ENCODE peak calls at places on chromosomes 4 and X, in eight cellular contexts. R is heart left ventricle; G is activated T-cell treated with anti-CD3 and anti-CD28 coated beads, Interleukin-2, amount 50 U/mL, for 48 hours; E is HFFc6; O is activated naive CD4-positive, alpha-beta T cell; B is SHP77; T is neuronal stem cell; H is tibial artery. M is an unnamed sample.

GRCh38 chrX:111823068-111823467 is 52.9 kb upstream of the TRPC5OS start:
- DNase-seq in R (no peak), G (peak), E (no peak), O (no peak), B (no peak), T (peak), H (no peak), M (peak)

GRCh38 chr4:187294861-187295260 is 571.2 kb upstream of the FAT1 start:
- DNase-seq in R (no peak), G (no peak), E (peak), O (no peak), B (no peak), T (no peak), H (no peak), M (no peak)

GRCh38 chr4:17447675-17448298 is 64.1 kb downstream of the QDPR start:
- DNase-seq in R (no peak), G (peak), E (peak), O (peak), B (peak), T (peak), H (no peak), M (peak)

GRCh38 chrX:121307441-121307840 is 260.0 kb downstream of the GLUD2 start:
- DNase-seq in R (no peak), G (no peak), E (no peak), O (no peak), B (no peak), T (no peak), H (no peak), M (no peak)

GRCh38 chrX:139890991-139891700 is 41.7 kb downstream of the ATP11C start:
- DNase-seq in R (no peak), G (no peak), E (peak), O (no peak), B (no peak), T (no peak), H (no peak), M (no peak)

GRCh38 chr4:75391489-75392166 is 122.6 kb downstream of the RCHY1 start:
- DNase-seq in R (no peak), G (no peak), E (no peak), O (no peak), B (no peak), T (no peak), H (no peak), M (no peak)

GRCh38 chr4:120202222-120202621 is 135.6 kb upstream of the MAD2L1 start:
- DNase-seq in R (no peak), G (no peak), E (no peak), O (no peak), B (no peak), T (no peak), H (no peak), M (peak)

GRCh38 chrX:41108684-41109205 is 23.5 kb downstream of the USP9X start:
- DNase-seq in R (no peak), G (no peak), E (no peak), O (no peak), B (no peak), T (no peak), H (no peak), M (no peak)

GRCh38 chr4:25330905-25331816 is 18.6 kb downstream of the ZCCHC4 start:
- DNase-seq in R (no peak), G (no peak), E (no peak), O (no peak), B (no peak), T (no peak), H (no peak), M (no peak)

GRCh38 chr4:147044241-147044640 is 98.6 kb upstream of the TTC29 start:
- DNase-seq in R (no peak), G (no peak), E (no peak), O (no peak), B (no peak), T (no peak), H (no peak), M (no peak)

GRCh38 chr4:3466691-3467600 is 3.8 kb downstream of the DOK7 start:
- DNase-seq in R (peak), G (no peak), E (no peak), O (no peak), B (no peak), T (no peak), H (no peak), M (no peak)

GRCh38 chr4:104429150-104429741 is 65.4 kb downstream of the CXXC4 start:
- DNase-seq in R (peak), G (no peak), E (no peak), O (no peak), B (peak), T (no peak), H (no peak), M (no peak)

GRCh38 chrX:41553688-41554087 is 106.5 kb downstream of the NYX start:
- DNase-seq in R (no peak), G (no peak), E (peak), O (no peak), B (no peak), T (no peak), H (no peak), M (no peak)

GRCh38 chr4:184156169-184156568 is 61.5 kb downstream of the ENPP6 start:
- DNase-seq in R (no peak), G (no peak), E (no peak), O (no peak), B (no peak), T (no peak), H (no peak), M (no peak)

GRCh38 chr4:10167201-10167600 is 50.6 kb upstream of the WDR1 start:
- DNase-seq in R (no peak), G (no peak), E (no peak), O (no peak), B (no peak), T (no peak), H (no peak), M (no peak)

GRCh38 chr4:3241905-3242304 is 7.1 kb upstream of the MSANTD1 start:
- DNase-seq in R (no peak), G (no peak), E (no peak), O (no peak), B (no peak), T (no peak), H (no peak), M (no peak)

GRCh38 chr4:34148322-34148908 is 2095.9 kb downstream of the ARAP2 start:
- DNase-seq in R (no peak), G (no peak), E (no peak), O (no peak), B (no peak), T (no peak), H (no peak), M (no peak)

GRCh38 chr4:108432418-108432817 is 188.0 kb upstream of the RPL34 start:
- DNase-seq in R (no peak), G (no peak), E (no peak), O (no peak), B (no peak), T (no peak), H (no peak), M (no peak)

GRCh38 chrX:72003811-72004750 is 93.4 kb downstream of the NHSL2 start:
- DNase-seq in R (peak), G (no peak), E (no peak), O (no peak), B (no peak), T (no peak), H (no peak), M (no peak)

GRCh38 chr4:92235741-92236140 is 68.0 kb upstream of the GRID2 start:
- DNase-seq in R (no peak), G (no peak), E (no peak), O (no peak), B (no peak), T (no peak), H (no peak), M (no peak)

GRCh38 chrX:11193035-11193469 is 81.9 kb downstream of the HCCS start:
- DNase-seq in R (no peak), G (no peak), E (no peak), O (no peak), B (no peak), T (no peak), H (no peak), M (no peak)

GRCh38 chrX:2664497-2664896 is 26.6 kb upstream of the CD99 start:
- DNase-seq in R (peak), G (no peak), E (no peak), O (no peak), B (no peak), T (no peak), H (no peak), M (no peak)

GRCh38 chrX:129359269-129359668 is 164.0 kb downstream of the SMARCA1 start:
- DNase-seq in R (no peak), G (no peak), E (no peak), O (no peak), B (no peak), T (no peak), H (no peak), M (no peak)

GRCh38 chr4:2256781-2257191 is 5.1 kb downstream of the MXD4 start:
- DNase-seq in R (peak), G (peak), E (no peak), O (no peak), B (no peak), T (no peak), H (peak), M (no peak)

GRCh38 chr4:109989044-109989443 is 76.4 kb downstream of the EGF start:
- DNase-seq in R (no peak), G (no peak), E (no peak), O (no peak), B (no peak), T (no peak), H (no peak), M (no peak)

GRCh38 chr4:55409468-55410171 is 13.9 kb downstream of the TMEM165 start:
- DNase-seq in R (peak), G (no peak), E (no peak), O (no peak), B (no peak), T (no peak), H (no peak), M (no peak)

GRCh38 chrX:115233497-115234219 is at the start of gene LRCH2:
- DNase-seq in R (peak), G (no peak), E (peak), O (no peak), B (no peak), T (peak), H (peak), M (no peak)

GRCh38 chr4:83639849-83640493 is 104.1 kb downstream of the GPAT3 start:
- DNase-seq in R (no peak), G (peak), E (peak), O (peak), B (peak), T (peak), H (no peak), M (peak)

GRCh38 chrX:19566359-19567141 is 51.2 kb upstream of the MAP3K15 start:
- DNase-seq in R (no peak), G (peak), E (peak), O (no peak), B (no peak), T (no peak), H (no peak), M (no peak)

GRCh38 chr4:73979407-73979806 is 2.4 kb downstream of the PF4 start:
- DNase-seq in R (no peak), G (no peak), E (no peak), O (no peak), B (no peak), T (no peak), H (no peak), M (no peak)

GRCh38 chr4:74619931-74620702 is 174.2 kb downstream of the BTC start:
- DNase-seq in R (no peak), G (no peak), E (no peak), O (no peak), B (no peak), T (no peak), H (no peak), M (no peak)

GRCh38 chrX:124226129-124226528 is 106.3 kb upstream of the TEX13D start:
- DNase-seq in R (no peak), G (no peak), E (no peak), O (no peak), B (no peak), T (no peak), H (no peak), M (no peak)

GRCh38 chr4:160143574-160143973 is 1040.7 kb downstream of the RAPGEF2 start:
- DNase-seq in R (no peak), G (no peak), E (no peak), O (no peak), B (no peak), T (no peak), H (no peak), M (no peak)

GRCh38 chr4:71907782-71908181 is 123.9 kb upstream of the GC start:
- DNase-seq in R (no peak), G (no peak), E (no peak), O (no peak), B (no peak), T (no peak), H (no peak), M (no peak)

GRCh38 chrX:37686348-37686736 is 751 bp downstream of the XK start:
- DNase-seq in R (no peak), G (no peak), E (no peak), O (no peak), B (peak), T (no peak), H (no peak), M (no peak)

GRCh38 chrX:66601522-66601921 is 37.4 kb downstream of the EDA2R start:
- DNase-seq in R (no peak), G (no peak), E (no peak), O (no peak), B (no peak), T (no peak), H (no peak), M (no peak)

GRCh38 chrX:15310117-15310516 is 5.3 kb downstream of the ASB11 start:
- DNase-seq in R (peak), G (no peak), E (peak), O (no peak), B (no peak), T (no peak), H (no peak), M (no peak)

GRCh38 chrX:143634701-143635442 is 1.0 kb downstream of the SLITRK4 start:
- DNase-seq in R (no peak), G (no peak), E (no peak), O (no peak), B (no peak), T (peak), H (no peak), M (no peak)

GRCh38 chrX:139559383-139560042 is 29.0 kb downstream of the F9 start:
- DNase-seq in R (no peak), G (no peak), E (peak), O (no peak), B (peak), T (peak), H (no peak), M (peak)

GRCh38 chr4:15444276-15444675 is 16.4 kb downstream of the C1QTNF7 start:
- DNase-seq in R (no peak), G (no peak), E (no peak), O (no peak), B (no peak), T (no peak), H (no peak), M (no peak)

M was measured in iPS DF 19.7.